ENCODE peak calls at places on chromosomes 2 and 18, in eight cellular contexts. V, Z, X, H, P, R, C and Y are unnamed samples.

GRCh38 chr2:232846055-232846454 is 24.0 kb upstream of the SNORC start:
- DNase-seq in R (no peak), X (no peak), P (no peak), H (no peak), C (peak; percentile 19), V (no peak), Z (no peak), Y (no peak)

GRCh38 chr18:24322594-24323136 is 75.0 kb downstream of the OSBPL1A start:
- DNase-seq in H (no peak), C (no peak), R (no peak), X (no peak), P (no peak), V (no peak), Z (no peak), Y (no peak)

GRCh38 chr2:29063646-29064372 is 10.5 kb downstream of the PCARE start:
- DNase-seq in C (no peak), H (no peak), R (no peak), Z (no peak), X (no peak), P (no peak), V (no peak), Y (no peak)

GRCh38 chr2:238114851-238115660 is 14.9 kb downstream of the ESPNL start:
- DNase-seq in X (peak; percentile 34), C (no peak), P (no peak), Z (no peak), R (no peak), H (no peak), V (no peak), Y (no peak)

GRCh38 chr2:32135409-32135808 is 30.3 kb upstream of the SLC30A6 start:
- DNase-seq in C (peak; percentile 65), Z (no peak), P (no peak), X (peak; percentile 47), H (peak; percentile 92), R (no peak), V (peak; percentile 27), Y (no peak)

GRCh38 chr2:226213717-226214116 is 585.9 kb downstream of the IRS1 start:
- DNase-seq in H (peak; percentile 32), V (no peak), Z (no peak), X (no peak), R (no peak), P (no peak), C (no peak), Y (no peak)

GRCh38 chr2:112493048-112493447 is 11.1 kb downstream of the TTL start:
- DNase-seq in C (no peak), P (no peak), X (no peak), Z (no peak), H (peak; percentile 42), R (no peak), V (no peak), Y (no peak)

GRCh38 chr18:62763101-62763521 is 47.8 kb downstream of the PHLPP1 start:
- DNase-seq in H (no peak), P (no peak), C (no peak), Z (no peak), X (no peak), R (no peak), V (no peak), Y (no peak)

GRCh38 chr2:178205853-178206516 is 11.7 kb downstream of the OSBPL6 start:
- DNase-seq in X (no peak), V (no peak), Z (no peak), H (no peak), P (no peak), R (no peak), C (no peak), Y (no peak)

GRCh38 chr2:502831-503230 is 174.4 kb downstream of the TMEM18 start:
- DNase-seq in H (no peak), V (no peak), C (no peak), R (no peak), P (no peak), X (no peak), Z (no peak), Y (no peak)
- H3K9me3 ChIP-seq in H (no peaks in the 10 kb centered on the region), V (no peaks in the 10 kb centered on the region), C (no peaks in the 10 kb centered on the region), R (no peaks in the 10 kb centered on the region), P (no peaks in the 10 kb centered on the region), X (no peaks in the 10 kb centered on the region), Z (no peaks in the 10 kb centered on the region), Y (no peaks in the 10 kb centered on the region)

GRCh38 chr18:46289931-46290330 is 185.7 kb downstream of the HAUS1 start:
- DNase-seq in Z (no peak), P (no peak), X (no peak), H (no peak), R (no peak), C (no peak), V (no peak), Y (no peak)
- H3K9me3 ChIP-seq in Z (no peaks in the 10 kb centered on the region), P (no peaks in the 10 kb centered on the region), X (no peaks in the 10 kb centered on the region), H (no peaks in the 10 kb centered on the region), R (no peaks in the 10 kb centered on the region), C (no peaks in the 10 kb centered on the region), V (no peaks in the 10 kb centered on the region), Y (no peaks in the 10 kb centered on the region)

DNA sequence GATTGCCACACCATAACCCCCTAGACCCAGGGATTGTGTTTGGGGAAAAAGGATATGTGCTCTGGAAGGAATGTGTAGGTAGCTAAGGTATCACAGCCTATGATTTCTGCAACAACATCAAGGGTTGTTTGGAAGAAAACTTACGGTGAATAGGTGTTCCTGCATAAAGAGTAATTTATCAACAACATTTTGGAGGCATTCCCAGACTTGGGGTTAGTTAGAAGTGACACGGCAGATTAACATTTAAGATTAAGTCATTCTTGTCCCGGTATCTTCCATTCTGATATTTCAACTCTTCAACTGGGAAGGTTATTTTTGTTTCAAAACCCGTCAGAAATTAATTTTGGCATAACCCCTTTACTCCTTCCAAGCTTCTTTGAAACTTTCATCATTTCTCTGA is 65.5 kb downstream of the SPP2 start:
- DNase-seq in V (no peak), C (no peak), Z (no peak), P (no peak), X (no peak), H (no peak), R (no peak), Y (no peak)
- H3K9me3 ChIP-seq in V (peaks cover 7% of the 10 kb centered on the region), C (no peaks in the 10 kb centered on the region), Z (no peaks in the 10 kb centered on the region), P (no peaks in the 10 kb centered on the region), X (no peaks in the 10 kb centered on the region), H (no peaks in the 10 kb centered on the region), R (no peaks in the 10 kb centered on the region), Y (no peaks in the 10 kb centered on the region)

GRCh38 chr2:4174796-4175195 is 471.4 kb downstream of the DCDC2C start:
- DNase-seq in X (no peak), H (peak; percentile 10), C (no peak), R (no peak), Z (no peak), V (no peak), P (no peak), Y (no peak)
- H3K9me3 ChIP-seq in X (peaks cover 12% of the 10 kb centered on the region), H (peaks cover 10% of the 10 kb centered on the region), C (no peaks in the 10 kb centered on the region), R (no peaks in the 10 kb centered on the region), Z (peaks cover 15% of the 10 kb centered on the region), V (peaks cover 7% of the 10 kb centered on the region), P (peaks cover 37% of the 10 kb centered on the region), Y (no peaks in the 10 kb centered on the region)

GRCh38 chr2:172525601-172526000 is 30.3 kb upstream of the PDK1 start:
- DNase-seq in H (no peak), X (no peak), R (no peak), V (no peak), P (no peak), C (no peak), Z (no peak), Y (no peak)
- H3K9me3 ChIP-seq in H (no peaks in the 10 kb centered on the region), X (no peaks in the 10 kb centered on the region), R (no peaks in the 10 kb centered on the region), V (no peaks in the 10 kb centered on the region), P (no peaks in the 10 kb centered on the region), C (no peaks in the 10 kb centered on the region), Z (peaks cover 5% of the 10 kb centered on the region), Y (no peaks in the 10 kb centered on the region)

GRCh38 chr2:174516495-174517378 is 29.9 kb upstream of the GPR155 start:
- DNase-seq in C (no peak), H (no peak), Z (no peak), V (no peak), X (no peak), P (no peak), R (no peak), Y (no peak)

GRCh38 chr2:174512345-174512744 is 25.5 kb upstream of the GPR155 start:
- DNase-seq in Z (no peak), H (no peak), X (no peak), C (no peak), R (no peak), P (no peak), V (no peak), Y (no peak)

GRCh38 chr2:174510583-174511189 is 23.9 kb upstream of the GPR155 start:
- DNase-seq in Z (no peak), X (no peak), H (peak; percentile 62), C (no peak), P (no peak), V (no peak), R (no peak), Y (no peak)

DNA sequence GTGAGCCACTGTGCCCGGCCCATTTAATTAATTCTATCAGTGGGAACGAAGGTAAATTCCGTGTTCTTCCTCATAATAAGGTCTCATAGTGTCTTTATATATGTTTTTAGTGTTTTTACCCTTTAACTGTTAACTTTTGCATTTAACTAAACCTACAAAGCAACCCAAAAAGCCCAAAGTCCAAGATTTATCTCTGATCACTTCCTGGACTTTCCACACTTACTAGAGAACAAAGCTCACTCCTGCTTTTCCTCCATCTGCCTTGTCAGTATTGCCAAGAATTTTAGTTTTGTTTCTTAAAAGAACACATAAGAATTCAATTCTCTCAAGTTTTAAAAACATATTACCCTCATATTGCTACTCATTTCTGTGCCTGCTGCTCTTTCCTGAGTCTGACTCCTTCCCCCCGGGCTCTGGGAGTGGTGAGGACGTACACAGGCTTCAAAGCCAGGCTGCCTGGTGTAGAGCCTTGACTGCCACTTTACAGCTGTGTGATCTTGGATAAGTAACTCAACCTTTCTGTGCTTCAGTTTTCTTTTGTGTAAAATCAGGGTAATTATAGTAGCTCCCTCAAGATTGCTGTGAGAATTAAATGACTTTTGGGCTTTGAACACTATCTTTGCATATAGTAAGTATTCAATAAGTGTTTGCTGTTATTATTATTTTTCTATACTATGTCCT is 24.9 kb upstream of the GPR155 start:
- DNase-seq in R (no peak), X (no peak), H (no peak), C (no peak), V (no peak), Z (no peak), P (no peak), Y (no peak)
- H3K9me3 ChIP-seq in R (no peaks in the 10 kb centered on the region), X (no peaks in the 10 kb centered on the region), H (peaks cover 33% of the 10 kb centered on the region), C (no peaks in the 10 kb centered on the region), V (peaks cover 13% of the 10 kb centered on the region), Z (peaks cover 4% of the 10 kb centered on the region), P (no peaks in the 10 kb centered on the region), Y (peaks cover 5% of the 10 kb centered on the region)

GRCh38 chr2:95215018-95215612 is 7.8 kb downstream of the ZNF892 start:
- DNase-seq in V (no peak), Z (no peak), H (peak; percentile 13), C (no peak), R (no peak), X (no peak), P (no peak), Y (no peak)
- H3K9me3 ChIP-seq in V (peaks cover 85% of the 10 kb centered on the region), Z (peaks cover 76% of the 10 kb centered on the region), H (peaks cover 97% of the 10 kb centered on the region), C (peaks cover 56% of the 10 kb centered on the region), R (peaks cover 36% of the 10 kb centered on the region), X (peaks cover 54% of the 10 kb centered on the region), P (peaks cover 84% of the 10 kb centered on the region), Y (peaks cover 59% of the 10 kb centered on the region)